ENCODE peak calls at places on chromosomes 11 and 22, in six cellular contexts. One of them, this sample, is unnamed.

GRCh38 chr11:48019230-48019584 is 38.8 kb downstream of the PTPRJ start:
- DNase-seq in left ventricle myocardium inferior: no peak
- DNase-seq in GF-D8: no peak
- DNase-seq in T-helper 1 cell: no peak
- DNase-seq in HT-29: peak; percentile 62
- DNase-seq in iris pigment epithelial cell: no peak
- DNase-seq in this sample: no peak

GRCh38 chr11:12056112-12056511 is 47.7 kb upstream of the DKK3 start:
- DNase-seq in left ventricle myocardium inferior: no peak
- DNase-seq in GF-D8: no peak
- DNase-seq in T-helper 1 cell: no peak
- DNase-seq in HT-29: no peak
- DNase-seq in iris pigment epithelial cell: no peak
- DNase-seq in this sample: no peak

GRCh38 chr11:61900251-61900650 is 8.9 kb upstream of the FADS3 start:
- DNase-seq in left ventricle myocardium inferior: no peak
- DNase-seq in GF-D8: no peak
- DNase-seq in T-helper 1 cell: no peak
- DNase-seq in HT-29: no peak
- DNase-seq in iris pigment epithelial cell: no peak
- DNase-seq in this sample: no peak

GRCh38 chr22:33325232-33326004 is 267.2 kb upstream of the SYN3 start:
- DNase-seq in left ventricle myocardium inferior: no peak
- DNase-seq in GF-D8: no peak
- DNase-seq in T-helper 1 cell: no peak
- DNase-seq in HT-29: peak; percentile 60
- DNase-seq in iris pigment epithelial cell: no peak
- DNase-seq in this sample: no peak

GRCh38 chr11:61778357-61778886 is 14.0 kb downstream of the TMEM258 start:
- DNase-seq in left ventricle myocardium inferior: no peak
- DNase-seq in GF-D8: no peak
- DNase-seq in T-helper 1 cell: no peak
- DNase-seq in HT-29: no peak
- DNase-seq in iris pigment epithelial cell: no peak
- DNase-seq in this sample: no peak

GRCh38 chr11:125402436-125402835 is 93.6 kb downstream of the FEZ1 start:
- DNase-seq in left ventricle myocardium inferior: no peak
- DNase-seq in GF-D8: no peak
- DNase-seq in T-helper 1 cell: no peak
- DNase-seq in HT-29: no peak
- DNase-seq in iris pigment epithelial cell: peak; percentile 53
- DNase-seq in this sample: no peak

GRCh38 chr22:50326959-50327710 is at the start of gene DENND6B:
- DNase-seq in left ventricle myocardium inferior: peak; percentile 85
- DNase-seq in GF-D8: peak; percentile 30
- DNase-seq in T-helper 1 cell: peak; percentile 48
- DNase-seq in HT-29: peak; percentile 69
- DNase-seq in iris pigment epithelial cell: peak; percentile 74
- DNase-seq in this sample: peak; percentile 42

GRCh38 chr11:72314199-72314598 is 70.2 kb upstream of the PHOX2A start:
- DNase-seq in left ventricle myocardium inferior: no peak
- DNase-seq in GF-D8: no peak
- DNase-seq in T-helper 1 cell: no peak
- DNase-seq in HT-29: no peak
- DNase-seq in iris pigment epithelial cell: no peak
- DNase-seq in this sample: no peak

GRCh38 chr11:102168483-102168882 is 58.2 kb downstream of the YAP1 start:
- DNase-seq in left ventricle myocardium inferior: no peak
- DNase-seq in GF-D8: no peak
- DNase-seq in T-helper 1 cell: no peak
- DNase-seq in HT-29: peak; percentile 36
- DNase-seq in iris pigment epithelial cell: no peak
- DNase-seq in this sample: no peak

GRCh38 chr11:63614136-63614664 is at the start of gene PLAAT3:
- DNase-seq in left ventricle myocardium inferior: peak; percentile 88
- DNase-seq in GF-D8: no peak
- DNase-seq in T-helper 1 cell: no peak
- DNase-seq in HT-29: peak; percentile 97
- DNase-seq in iris pigment epithelial cell: peak; percentile 45
- DNase-seq in this sample: peak; percentile 5

GRCh38 chr22:19844423-19845368 is 10.0 kb downstream of the GNB1L start:
- DNase-seq in left ventricle myocardium inferior: peak; percentile 54
- DNase-seq in GF-D8: peak; percentile 65
- DNase-seq in T-helper 1 cell: no peak
- DNase-seq in HT-29: no peak
- DNase-seq in iris pigment epithelial cell: peak; percentile 35
- DNase-seq in this sample: no peak

GRCh38 chr11:102196351-102196750 is 86.1 kb downstream of the YAP1 start:
- DNase-seq in left ventricle myocardium inferior: no peak
- DNase-seq in GF-D8: no peak
- DNase-seq in T-helper 1 cell: no peak
- DNase-seq in HT-29: no peak
- DNase-seq in iris pigment epithelial cell: no peak
- DNase-seq in this sample: no peak

GRCh38 chr11:1499261-1499890 is 12.8 kb upstream of the MOB2 start:
- DNase-seq in left ventricle myocardium inferior: no peak
- DNase-seq in GF-D8: no peak
- DNase-seq in T-helper 1 cell: no peak
- DNase-seq in HT-29: no peak
- DNase-seq in iris pigment epithelial cell: no peak
- DNase-seq in this sample: no peak

GRCh38 chr22:40498454-40499186 is 128.2 kb downstream of the SGSM3 start:
- DNase-seq in left ventricle myocardium inferior: no peak
- DNase-seq in GF-D8: no peak
- DNase-seq in T-helper 1 cell: no peak
- DNase-seq in HT-29: peak; percentile 56
- DNase-seq in iris pigment epithelial cell: peak; percentile 96
- DNase-seq in this sample: no peak